ENCODE peak calls at places on chromosome 6, in seven cellular contexts. One of them, this sample, is unnamed.

GRCh38 chr6:144317736-144318135 is 32.6 kb downstream of the UTRN start:
- DNase-seq in activated CD4-positive, alpha-beta T cell treated with anti-CD3 and anti-CD28 coated beads, Interleukin-2, amount 50 U/mL, for 48 hours: no peak
- DNase-seq in sigmoid colon: no peak
- DNase-seq in WTC11: no peak
- DNase-seq in AG04450: no peak
- DNase-seq in body of pancreas: no peak
- DNase-seq in NCI-H1092: no peak
- DNase-seq in this sample: no peak

GRCh38 chr6:99612551-99613397 is 6.1 kb downstream of the PRDM13 start:
- DNase-seq in WTC11: no peak
- DNase-seq in activated CD4-positive, alpha-beta T cell treated with anti-CD3 and anti-CD28 coated beads, Interleukin-2, amount 50 U/mL, for 48 hours: peak
- DNase-seq in NCI-H1092: no peak
- DNase-seq in AG04450: no peak
- DNase-seq in sigmoid colon: no peak
- DNase-seq in body of pancreas: no peak
- DNase-seq in this sample: no peak

GRCh38 chr6:63440057-63440456 is 120.3 kb upstream of the LGSN start:
- DNase-seq in body of pancreas: no peak
- DNase-seq in sigmoid colon: no peak
- DNase-seq in AG04450: no peak
- DNase-seq in NCI-H1092: no peak
- DNase-seq in WTC11: no peak
- DNase-seq in activated CD4-positive, alpha-beta T cell treated with anti-CD3 and anti-CD28 coated beads, Interleukin-2, amount 50 U/mL, for 48 hours: peak
- DNase-seq in this sample: no peak

GRCh38 chr6:169028343-169028742 is 225.3 kb downstream of the THBS2 start:
- DNase-seq in activated CD4-positive, alpha-beta T cell treated with anti-CD3 and anti-CD28 coated beads, Interleukin-2, amount 50 U/mL, for 48 hours: no peak
- DNase-seq in NCI-H1092: no peak
- DNase-seq in WTC11: no peak
- DNase-seq in body of pancreas: no peak
- DNase-seq in sigmoid colon: no peak
- DNase-seq in AG04450: no peak
- DNase-seq in this sample: no peak

GRCh38 chr6:144555078-144555477 is 269.9 kb downstream of the UTRN start:
- DNase-seq in WTC11: no peak
- DNase-seq in activated CD4-positive, alpha-beta T cell treated with anti-CD3 and anti-CD28 coated beads, Interleukin-2, amount 50 U/mL, for 48 hours: no peak
- DNase-seq in NCI-H1092: no peak
- DNase-seq in AG04450: no peak
- DNase-seq in sigmoid colon: no peak
- DNase-seq in body of pancreas: no peak
- DNase-seq in this sample: no peak

GRCh38 chr6:41654433-41655020 is 16.3 kb downstream of the MDFI start:
- DNase-seq in activated CD4-positive, alpha-beta T cell treated with anti-CD3 and anti-CD28 coated beads, Interleukin-2, amount 50 U/mL, for 48 hours: no peak
- DNase-seq in NCI-H1092: no peak
- DNase-seq in sigmoid colon: peak
- DNase-seq in body of pancreas: no peak
- DNase-seq in AG04450: no peak
- DNase-seq in WTC11: no peak
- DNase-seq in this sample: no peak

GRCh38 chr6:70520575-70520974 is 46.2 kb upstream of the SDHAF4 start:
- DNase-seq in NCI-H1092: no peak
- DNase-seq in activated CD4-positive, alpha-beta T cell treated with anti-CD3 and anti-CD28 coated beads, Interleukin-2, amount 50 U/mL, for 48 hours: no peak
- DNase-seq in WTC11: no peak
- DNase-seq in body of pancreas: no peak
- DNase-seq in sigmoid colon: no peak
- DNase-seq in AG04450: no peak
- DNase-seq in this sample: no peak

GRCh38 chr6:135274561-135275293 is 93.6 kb downstream of the MYB start:
- DNase-seq in WTC11: no peak
- DNase-seq in AG04450: no peak
- DNase-seq in activated CD4-positive, alpha-beta T cell treated with anti-CD3 and anti-CD28 coated beads, Interleukin-2, amount 50 U/mL, for 48 hours: no peak
- DNase-seq in NCI-H1092: no peak
- DNase-seq in sigmoid colon: no peak
- DNase-seq in body of pancreas: no peak
- DNase-seq in this sample: no peak

GRCh38 chr6:32852844-32853540 is 512 bp downstream of the TAP1 start:
- DNase-seq in WTC11: peak
- DNase-seq in AG04450: no peak
- DNase-seq in sigmoid colon: peak
- DNase-seq in NCI-H1092: no peak
- DNase-seq in body of pancreas: peak
- DNase-seq in activated CD4-positive, alpha-beta T cell treated with anti-CD3 and anti-CD28 coated beads, Interleukin-2, amount 50 U/mL, for 48 hours: peak
- DNase-seq in this sample: no peak

GRCh38 chr6:43256670-43257664 is 13.7 kb downstream of the TTBK1 start:
- DNase-seq in WTC11: no peak
- DNase-seq in body of pancreas: no peak
- DNase-seq in activated CD4-positive, alpha-beta T cell treated with anti-CD3 and anti-CD28 coated beads, Interleukin-2, amount 50 U/mL, for 48 hours: peak
- DNase-seq in AG04450: no peak
- DNase-seq in sigmoid colon: no peak
- DNase-seq in NCI-H1092: no peak
- DNase-seq in this sample: no peak

GRCh38 chr6:45421700-45422540 is 44.2 kb upstream of the SUPT3H start:
- DNase-seq in sigmoid colon: peak
- DNase-seq in AG04450: no peak
- DNase-seq in WTC11: peak
- DNase-seq in body of pancreas: peak
- DNase-seq in activated CD4-positive, alpha-beta T cell treated with anti-CD3 and anti-CD28 coated beads, Interleukin-2, amount 50 U/mL, for 48 hours: peak
- DNase-seq in NCI-H1092: no peak
- DNase-seq in this sample: peak

GRCh38 chr6:84635081-84635745 is 129.2 kb downstream of the TBX18 start:
- DNase-seq in NCI-H1092: no peak
- DNase-seq in activated CD4-positive, alpha-beta T cell treated with anti-CD3 and anti-CD28 coated beads, Interleukin-2, amount 50 U/mL, for 48 hours: no peak
- DNase-seq in WTC11: no peak
- DNase-seq in sigmoid colon: no peak
- DNase-seq in body of pancreas: no peak
- DNase-seq in AG04450: no peak
- DNase-seq in this sample: no peak

GRCh38 chr6:146312606-146313005 is 231.0 kb upstream of the RAB32 start:
- DNase-seq in AG04450: no peak
- DNase-seq in sigmoid colon: no peak
- DNase-seq in body of pancreas: no peak
- DNase-seq in NCI-H1092: no peak
- DNase-seq in WTC11: no peak
- DNase-seq in activated CD4-positive, alpha-beta T cell treated with anti-CD3 and anti-CD28 coated beads, Interleukin-2, amount 50 U/mL, for 48 hours: no peak
- DNase-seq in this sample: no peak

GRCh38 chr6:21348462-21349195 is 244.9 kb upstream of the SOX4 start:
- DNase-seq in body of pancreas: peak
- DNase-seq in AG04450: peak
- DNase-seq in NCI-H1092: no peak
- DNase-seq in WTC11: peak
- DNase-seq in activated CD4-positive, alpha-beta T cell treated with anti-CD3 and anti-CD28 coated beads, Interleukin-2, amount 50 U/mL, for 48 hours: no peak
- DNase-seq in sigmoid colon: no peak
- DNase-seq in this sample: no peak

GRCh38 chr6:31734703-31735500 is 1.4 kb downstream of the CLIC1 start:
- DNase-seq in activated CD4-positive, alpha-beta T cell treated with anti-CD3 and anti-CD28 coated beads, Interleukin-2, amount 50 U/mL, for 48 hours: peak
- DNase-seq in WTC11: no peak
- DNase-seq in NCI-H1092: no peak
- DNase-seq in AG04450: no peak
- DNase-seq in body of pancreas: peak
- DNase-seq in sigmoid colon: no peak
- DNase-seq in this sample: peak

GRCh38 chr6:148628251-148628650 is 118.6 kb upstream of the UST start:
- DNase-seq in NCI-H1092: no peak
- DNase-seq in WTC11: no peak
- DNase-seq in AG04450: no peak
- DNase-seq in activated CD4-positive, alpha-beta T cell treated with anti-CD3 and anti-CD28 coated beads, Interleukin-2, amount 50 U/mL, for 48 hours: no peak
- DNase-seq in sigmoid colon: no peak
- DNase-seq in body of pancreas: no peak
- DNase-seq in this sample: no peak

GRCh38 chr6:160750276-160750689 is 48.2 kb downstream of the PLG start:
- DNase-seq in WTC11: peak
- DNase-seq in sigmoid colon: no peak
- DNase-seq in NCI-H1092: no peak
- DNase-seq in AG04450: no peak
- DNase-seq in body of pancreas: no peak
- DNase-seq in activated CD4-positive, alpha-beta T cell treated with anti-CD3 and anti-CD28 coated beads, Interleukin-2, amount 50 U/mL, for 48 hours: peak
- DNase-seq in this sample: no peak

GRCh38 chr6:30740993-30741784 is 1.3 kb downstream of the FLOT1 start:
- DNase-seq in AG04450: no peak
- DNase-seq in sigmoid colon: no peak
- DNase-seq in body of pancreas: no peak
- DNase-seq in NCI-H1092: no peak
- DNase-seq in activated CD4-positive, alpha-beta T cell treated with anti-CD3 and anti-CD28 coated beads, Interleukin-2, amount 50 U/mL, for 48 hours: peak
- DNase-seq in WTC11: no peak
- DNase-seq in this sample: peak

GRCh38 chr6:73969982-73970960 is 274.3 kb downstream of the CD109 start:
- DNase-seq in WTC11: no peak
- DNase-seq in AG04450: peak
- DNase-seq in NCI-H1092: peak
- DNase-seq in body of pancreas: no peak
- DNase-seq in sigmoid colon: no peak
- DNase-seq in activated CD4-positive, alpha-beta T cell treated with anti-CD3 and anti-CD28 coated beads, Interleukin-2, amount 50 U/mL, for 48 hours: no peak
- DNase-seq in this sample: no peak

GRCh38 chr6:115545410-115545986 is 515.2 kb downstream of the FRK start:
- DNase-seq in activated CD4-positive, alpha-beta T cell treated with anti-CD3 and anti-CD28 coated beads, Interleukin-2, amount 50 U/mL, for 48 hours: no peak
- DNase-seq in sigmoid colon: no peak
- DNase-seq in body of pancreas: peak
- DNase-seq in WTC11: peak
- DNase-seq in NCI-H1092: no peak
- DNase-seq in AG04450: no peak
- DNase-seq in this sample: peak

GRCh38 chr6:162363757-162364156 is 363.8 kb downstream of the PRKN start:
- DNase-seq in AG04450: no peak
- DNase-seq in activated CD4-positive, alpha-beta T cell treated with anti-CD3 and anti-CD28 coated beads, Interleukin-2, amount 50 U/mL, for 48 hours: no peak
- DNase-seq in NCI-H1092: no peak
- DNase-seq in sigmoid colon: no peak
- DNase-seq in WTC11: no peak
- DNase-seq in body of pancreas: no peak
- DNase-seq in this sample: no peak

GRCh38 chr6:54981276-54981609 is 134.7 kb downstream of the FAM83B start:
- DNase-seq in activated CD4-positive, alpha-beta T cell treated with anti-CD3 and anti-CD28 coated beads, Interleukin-2, amount 50 U/mL, for 48 hours: no peak
- DNase-seq in sigmoid colon: no peak
- DNase-seq in AG04450: no peak
- DNase-seq in body of pancreas: no peak
- DNase-seq in NCI-H1092: no peak
- DNase-seq in WTC11: no peak
- DNase-seq in this sample: no peak

GRCh38 chr6:161736796-161737292 is 463.0 kb upstream of the AGPAT4 start:
- DNase-seq in AG04450: no peak
- DNase-seq in body of pancreas: no peak
- DNase-seq in activated CD4-positive, alpha-beta T cell treated with anti-CD3 and anti-CD28 coated beads, Interleukin-2, amount 50 U/mL, for 48 hours: no peak
- DNase-seq in sigmoid colon: no peak
- DNase-seq in NCI-H1092: no peak
- DNase-seq in WTC11: no peak
- DNase-seq in this sample: no peak

This sample was measured in SJSA1.